ENCODE peak calls at places on chromosomes 11 and 22, in four cellular contexts. One of them, this sample, is unnamed.
A peak's percentile ranks its signal among the peaks of the same experiment; 100 is the strongest.

GRCh38 chr11:45429719-45430118 is 143.6 kb upstream of the SYT13 start:
- DNase-seq in HepG2: no peak
- DNase-seq in K562: no peak
- DNase-seq in WTC11: no peak
- DNase-seq in this sample: no peak

GRCh38 chr11:112555491-112556364 is 295.1 kb upstream of the PLET1 start:
- DNase-seq in K562: peak; percentile 59
- DNase-seq in HepG2: peak; percentile 21
- DNase-seq in WTC11: peak; percentile 86
- DNase-seq in this sample: peak; percentile 76

GRCh38 chr22:46107089-46107664 is 43.1 kb upstream of the PPARA start:
- DNase-seq in K562: no peak
- DNase-seq in WTC11: no peak
- DNase-seq in HepG2: no peak
- DNase-seq in this sample: no peak

GRCh38 chr22:50719814-50720300 is 18.1 kb upstream of the ACR start:
- DNase-seq in K562: no peak
- DNase-seq in WTC11: peak; percentile 42
- DNase-seq in HepG2: no peak
- DNase-seq in this sample: no peak

GRCh38 chr22:47629273-47629711 is 866.8 kb downstream of the TBC1D22A start:
- DNase-seq in K562: no peak
- DNase-seq in HepG2: no peak
- DNase-seq in WTC11: no peak
- DNase-seq in this sample: no peak

GRCh38 chr11:117010808-117011540 is 87.3 kb downstream of the SIK3 start:
- DNase-seq in WTC11: no peak
- DNase-seq in K562: no peak
- DNase-seq in HepG2: no peak
- DNase-seq in this sample: no peak

GRCh38 chr22:22062306-22062793 is 79.8 kb upstream of the TOP3B start:
- DNase-seq in K562: no peak
- DNase-seq in WTC11: no peak
- DNase-seq in HepG2: no peak
- DNase-seq in this sample: no peak

GRCh38 chr22:32378703-32379272 is 21.1 kb downstream of the RFPL3 start:
- DNase-seq in HepG2: peak; percentile 51
- DNase-seq in K562: peak; percentile 73
- DNase-seq in WTC11: peak; percentile 82
- DNase-seq in this sample: peak; percentile 78

GRCh38 chr11:132142554-132142953 is 772.1 kb downstream of the NTM start:
- DNase-seq in K562: no peak
- DNase-seq in HepG2: no peak
- DNase-seq in WTC11: no peak
- DNase-seq in this sample: no peak

GRCh38 chr11:128424867-128425285 is 162.5 kb downstream of the ETS1 start:
- DNase-seq in K562: no peak
- DNase-seq in WTC11: no peak
- DNase-seq in HepG2: peak; percentile 84
- DNase-seq in this sample: no peak

GRCh38 chr11:690738-691633 is 4.0 kb downstream of the DEAF1 start:
- DNase-seq in HepG2: no peak
- DNase-seq in WTC11: no peak
- DNase-seq in K562: peak; percentile 78
- DNase-seq in this sample: no peak

GRCh38 chr11:72641900-72642814 is 32.1 kb downstream of the PDE2A start:
- DNase-seq in WTC11: peak; percentile 37
- DNase-seq in HepG2: no peak
- DNase-seq in K562: peak; percentile 87
- DNase-seq in this sample: peak; percentile 65

GRCh38 chr11:15912291-15912690 is 444.1 kb downstream of the SOX6 start:
- DNase-seq in K562: no peak
- DNase-seq in WTC11: no peak
- DNase-seq in HepG2: no peak
- DNase-seq in this sample: no peak

GRCh38 chr11:44300881-44301855 is 8.8 kb downstream of the ALX4 start:
- DNase-seq in WTC11: no peak
- DNase-seq in HepG2: no peak
- DNase-seq in K562: no peak
- DNase-seq in this sample: no peak

GRCh38 chr11:71988050-71988449 is 10.7 kb upstream of the IL18BP start:
- DNase-seq in K562: no peak
- DNase-seq in WTC11: no peak
- DNase-seq in HepG2: no peak
- DNase-seq in this sample: no peak

GRCh38 chr22:47435826-47436225 is 673.4 kb downstream of the TBC1D22A start:
- DNase-seq in K562: no peak
- DNase-seq in WTC11: no peak
- DNase-seq in HepG2: no peak
- DNase-seq in this sample: no peak

GRCh38 chr22:35044607-35045390 is 21.2 kb upstream of the ISX start:
- DNase-seq in HepG2: no peak
- DNase-seq in K562: no peak
- DNase-seq in WTC11: no peak
- DNase-seq in this sample: no peak

GRCh38 chr11:11973866-11974265 is 34.6 kb downstream of the DKK3 start:
- DNase-seq in WTC11: no peak
- DNase-seq in K562: no peak
- DNase-seq in HepG2: no peak
- DNase-seq in this sample: no peak

GRCh38 chr22:49305215-49305965 is 522.3 kb downstream of the BRD1 start:
- DNase-seq in HepG2: peak; percentile 27
- DNase-seq in K562: peak; percentile 60
- DNase-seq in WTC11: peak; percentile 94
- DNase-seq in this sample: peak; percentile 60

GRCh38 chr11:11657101-11657935 is 35.5 kb upstream of the GALNT18 start:
- DNase-seq in WTC11: no peak
- DNase-seq in K562: no peak
- DNase-seq in HepG2: no peak
- DNase-seq in this sample: no peak

GRCh38 chr11:130671801-130672700 is 223.6 kb downstream of the ADAMTS15 start:
- DNase-seq in HepG2: no peak
- DNase-seq in K562: no peak
- DNase-seq in WTC11: peak; percentile 23
- DNase-seq in this sample: no peak

GRCh38 chr11:92443109-92443508 is 218.5 kb downstream of the FAT3 start:
- DNase-seq in HepG2: no peak
- DNase-seq in WTC11: no peak
- DNase-seq in K562: no peak
- DNase-seq in this sample: no peak

GRCh38 chr11:46526489-46527215 is 67.2 kb downstream of the AMBRA1 start:
- DNase-seq in HepG2: no peak
- DNase-seq in WTC11: no peak
- DNase-seq in K562: no peak
- DNase-seq in this sample: no peak

GRCh38 chr11:84390441-84391078 is 1104.4 kb upstream of the CCDC90B start:
- DNase-seq in K562: no peak
- DNase-seq in WTC11: peak; percentile 43
- DNase-seq in HepG2: no peak
- DNase-seq in this sample: no peak

GRCh38 chr11:65625628-65626342 is 10.2 kb downstream of the PCNX3 start:
- DNase-seq in HepG2: no peak
- DNase-seq in WTC11: peak; percentile 52
- DNase-seq in K562: peak; percentile 46
- DNase-seq in this sample: peak; percentile 54

GRCh38 chr11:107493117-107493516 is 35.5 kb upstream of the CWF19L2 start:
- DNase-seq in WTC11: no peak
- DNase-seq in K562: no peak
- DNase-seq in HepG2: no peak
- DNase-seq in this sample: no peak

GRCh38 chr22:38031491-38031890 is 25.7 kb upstream of the PICK1 start:
- DNase-seq in HepG2: no peak
- DNase-seq in K562: no peak
- DNase-seq in WTC11: no peak
- DNase-seq in this sample: no peak

GRCh38 chr22:20459152-20459542 is 21.5 kb upstream of the SCARF2 start:
- DNase-seq in WTC11: peak; percentile 28
- DNase-seq in K562: no peak
- DNase-seq in HepG2: no peak
- DNase-seq in this sample: no peak

GRCh38 chr11:17393472-17393871 is 5.0 kb upstream of the KCNJ11 start:
- DNase-seq in HepG2: no peak
- DNase-seq in WTC11: no peak
- DNase-seq in K562: no peak
- DNase-seq in this sample: no peak
- TF ChIP-seq ELF4 in HepG2: no peak
- TF ChIP-seq ELF4 in WTC11: no peak
- TF ChIP-seq ELF4 in K562: no peak
- TF ChIP-seq ELF4 in this sample: no peak

DNA sequence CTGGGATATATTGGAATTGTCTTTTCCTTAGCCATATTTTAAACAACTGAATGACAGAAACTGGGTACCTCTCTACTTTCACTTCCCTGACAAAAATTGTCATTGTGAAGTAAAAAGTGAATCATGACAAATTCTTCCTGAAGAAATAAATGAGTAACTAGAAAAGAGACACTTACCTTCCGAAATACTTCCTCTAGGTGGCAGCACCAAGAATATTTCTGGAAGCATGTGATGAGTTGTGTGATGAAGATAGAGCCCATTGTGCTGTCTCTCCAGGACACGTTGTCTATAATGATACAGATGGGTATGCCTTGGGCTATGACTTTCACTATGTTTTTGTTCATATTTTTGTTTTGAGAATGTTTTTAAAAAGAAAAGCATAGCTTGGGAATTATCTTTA is 21.5 kb downstream of the CASP4 start:
- DNase-seq in HepG2: peak; percentile 78
- DNase-seq in K562: no peak
- DNase-seq in WTC11: no peak
- DNase-seq in this sample: peak; percentile 15
- TF ChIP-seq ELF4 in HepG2: no peak
- TF ChIP-seq ELF4 in K562: no peak
- TF ChIP-seq ELF4 in WTC11: no peak
- TF ChIP-seq ELF4 in this sample: no peak

GRCh38 chr22:25068701-25069100 is 116.2 kb downstream of the KIAA1671 start:
- DNase-seq in WTC11: no peak
- DNase-seq in K562: no peak
- DNase-seq in HepG2: no peak
- DNase-seq in this sample: no peak

GRCh38 chr22:25066861-25067435 is 114.4 kb downstream of the KIAA1671 start:
- DNase-seq in WTC11: no peak
- DNase-seq in HepG2: no peak
- DNase-seq in K562: no peak
- DNase-seq in this sample: no peak

GRCh38 chr22:25069758-25070461 is 117.4 kb downstream of the KIAA1671 start:
- DNase-seq in K562: no peak
- DNase-seq in WTC11: no peak
- DNase-seq in HepG2: no peak
- DNase-seq in this sample: no peak

GRCh38 chr22:25069426-25069757 is 116.9 kb downstream of the KIAA1671 start:
- DNase-seq in WTC11: no peak
- DNase-seq in K562: no peak
- DNase-seq in HepG2: no peak
- DNase-seq in this sample: no peak

DNA sequence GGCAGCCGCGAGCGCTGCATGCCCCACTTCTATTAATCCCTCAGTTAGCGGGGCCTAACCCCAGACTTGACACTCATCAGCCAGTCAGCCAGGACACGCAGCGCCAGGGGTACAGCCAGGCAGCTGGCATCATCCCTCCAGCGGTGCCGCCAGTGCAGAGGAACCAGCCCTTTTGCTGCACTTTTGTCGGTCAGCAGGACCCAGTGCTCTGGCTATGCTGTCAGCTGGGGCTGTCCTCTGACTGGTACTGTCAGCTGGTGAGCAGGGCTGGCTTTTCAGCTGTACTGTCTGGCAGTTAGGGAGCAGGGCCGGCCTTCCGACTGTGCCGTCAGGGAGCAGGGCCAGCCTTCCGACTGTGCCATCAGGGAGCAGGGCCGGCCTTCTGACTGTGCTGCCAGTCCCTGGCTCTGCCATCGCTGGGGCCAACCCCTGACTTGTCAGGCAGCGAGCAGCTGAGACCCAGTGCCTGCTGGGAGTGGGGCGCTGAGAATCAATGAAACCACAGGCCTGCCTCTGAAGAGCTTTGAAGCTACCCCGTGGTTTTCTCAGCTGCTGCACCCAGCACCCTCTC is 115.4 kb downstream of the KIAA1671 start:
- DNase-seq in HepG2: no peak
- DNase-seq in WTC11: no peak
- DNase-seq in K562: no peak
- DNase-seq in this sample: no peak
- TF ChIP-seq ELF4 in HepG2: no peak
- TF ChIP-seq ELF4 in WTC11: no peak
- TF ChIP-seq ELF4 in K562: no peak
- TF ChIP-seq ELF4 in this sample: no peak

GRCh38 chr11:57321388-57321995 is 3.3 kb downstream of the TNKS1BP1 start:
- DNase-seq in HepG2: no peak
- DNase-seq in K562: no peak
- DNase-seq in WTC11: no peak
- DNase-seq in this sample: no peak

GRCh38 chr11:57323503-57324153 is 1.1 kb downstream of the TNKS1BP1 start:
- DNase-seq in HepG2: no peak
- DNase-seq in WTC11: no peak
- DNase-seq in K562: peak; percentile 30
- DNase-seq in this sample: no peak

GRCh38 chr11:57322881-57323467 is 1.8 kb downstream of the TNKS1BP1 start:
- DNase-seq in WTC11: no peak
- DNase-seq in HepG2: no peak
- DNase-seq in K562: no peak
- DNase-seq in this sample: no peak

GRCh38 chr11:57320719-57321387 is 3.9 kb downstream of the TNKS1BP1 start:
- DNase-seq in HepG2: peak; percentile 78
- DNase-seq in WTC11: no peak
- DNase-seq in K562: no peak
- DNase-seq in this sample: no peak

DNA sequence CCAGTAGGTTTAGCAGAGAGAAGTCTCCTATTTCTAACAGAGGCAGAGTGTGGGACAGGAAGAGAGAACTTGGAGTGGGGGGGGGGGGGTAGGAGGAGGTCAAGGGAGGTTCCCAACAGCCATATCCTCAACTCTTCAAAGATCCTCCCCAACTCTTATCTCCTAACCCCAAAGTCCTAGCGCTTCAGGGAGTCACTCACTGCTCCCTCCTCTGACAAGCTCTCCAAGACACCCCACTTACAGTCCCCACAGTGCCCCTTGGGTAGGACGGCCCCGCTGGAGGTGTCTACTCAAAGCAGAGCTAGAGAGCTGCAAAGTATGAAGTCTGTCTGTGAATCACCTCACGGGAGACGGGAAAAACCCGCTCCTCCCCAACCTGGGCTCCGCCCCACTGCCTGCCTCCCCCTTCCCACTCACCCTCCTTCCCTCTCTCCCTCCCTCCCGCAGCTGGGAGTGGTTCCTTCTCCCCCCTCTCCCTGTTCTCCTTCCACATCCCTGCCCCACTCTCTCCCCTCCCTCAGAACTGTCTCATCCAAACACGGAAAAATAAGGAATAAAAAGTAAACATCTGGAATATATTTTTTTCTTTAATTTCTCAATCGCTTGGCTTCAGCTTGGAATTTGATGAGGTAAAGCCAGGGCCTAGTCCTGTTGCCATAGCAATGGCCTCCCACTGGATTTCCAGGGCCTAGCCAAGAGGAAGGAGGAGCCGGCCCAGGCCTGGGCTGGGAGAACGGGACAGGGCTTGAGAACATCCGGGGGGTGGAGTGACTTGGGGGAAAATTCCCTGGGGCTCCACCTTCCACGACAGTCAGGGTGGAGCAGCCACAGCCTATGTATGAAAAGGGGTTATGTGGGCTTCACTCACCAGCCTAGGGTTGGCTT is 2.5 kb downstream of the TNKS1BP1 start:
- DNase-seq in K562: peak; percentile 89
- DNase-seq in HepG2: peak; percentile 69
- DNase-seq in WTC11: peak; percentile 56
- DNase-seq in this sample: peak; percentile 58
- TF ChIP-seq ELF4 in K562: peak; percentile 55
- TF ChIP-seq ELF4 in HepG2: no peak
- TF ChIP-seq ELF4 in WTC11: no peak
- TF ChIP-seq ELF4 in this sample: no peak